ENCODE peak calls at places on chromosome 14, in five cellular contexts. One of them, this sample, is unnamed.

GRCh38 chr14:24310666-24311604 is at the start of gene LTB4R:
- DNase-seq in MM.1S: peak; percentile 61
- DNase-seq in CD8-positive, alpha-beta T cell: peak; percentile 68
- DNase-seq in mammary epithelial cell: peak; percentile 70
- DNase-seq in GM06990: peak; percentile 88
- DNase-seq in this sample: no peak

GRCh38 chr14:60514378-60515243 is 5.7 kb downstream of the SIX6 start:
- DNase-seq in CD8-positive, alpha-beta T cell: no peak
- DNase-seq in MM.1S: no peak
- DNase-seq in mammary epithelial cell: no peak
- DNase-seq in GM06990: no peak
- DNase-seq in this sample: no peak

GRCh38 chr14:49895480-49895879 is 2.6 kb downstream of the ARF6 start:
- DNase-seq in MM.1S: no peak
- DNase-seq in mammary epithelial cell: peak; percentile 39
- DNase-seq in CD8-positive, alpha-beta T cell: no peak
- DNase-seq in GM06990: no peak
- DNase-seq in this sample: no peak

GRCh38 chr14:93231129-93231979 is 24.3 kb downstream of the UBR7 start:
- DNase-seq in CD8-positive, alpha-beta T cell: no peak
- DNase-seq in GM06990: no peak
- DNase-seq in MM.1S: no peak
- DNase-seq in mammary epithelial cell: peak; percentile 58
- DNase-seq in this sample: no peak

GRCh38 chr14:103546651-103547454 is 15.6 kb downstream of the BAG5 start:
- DNase-seq in MM.1S: peak; percentile 40
- DNase-seq in CD8-positive, alpha-beta T cell: peak; percentile 84
- DNase-seq in mammary epithelial cell: peak; percentile 46
- DNase-seq in GM06990: peak; percentile 67
- DNase-seq in this sample: no peak

GRCh38 chr14:58941666-58942065 is 246.8 kb upstream of the DAAM1 start:
- DNase-seq in CD8-positive, alpha-beta T cell: no peak
- DNase-seq in mammary epithelial cell: no peak
- DNase-seq in GM06990: no peak
- DNase-seq in MM.1S: no peak
- DNase-seq in this sample: no peak

GRCh38 chr14:90287791-90288190 is 31.4 kb downstream of the PSMC1 start:
- DNase-seq in CD8-positive, alpha-beta T cell: no peak
- DNase-seq in GM06990: no peak
- DNase-seq in MM.1S: no peak
- DNase-seq in mammary epithelial cell: no peak
- DNase-seq in this sample: no peak

GRCh38 chr14:100891051-100891450 is 12.5 kb downstream of the RTL1 start:
- DNase-seq in GM06990: no peak
- DNase-seq in MM.1S: no peak
- DNase-seq in CD8-positive, alpha-beta T cell: no peak
- DNase-seq in mammary epithelial cell: no peak
- DNase-seq in this sample: no peak

GRCh38 chr14:36655963-36656768 is 5.5 kb upstream of the PAX9 start:
- DNase-seq in CD8-positive, alpha-beta T cell: no peak
- DNase-seq in GM06990: no peak
- DNase-seq in MM.1S: no peak
- DNase-seq in mammary epithelial cell: no peak
- DNase-seq in this sample: no peak

GRCh38 chr14:33184587-33184986 is 245.9 kb downstream of the NPAS3 start:
- DNase-seq in mammary epithelial cell: no peak
- DNase-seq in GM06990: no peak
- DNase-seq in CD8-positive, alpha-beta T cell: no peak
- DNase-seq in MM.1S: no peak
- DNase-seq in this sample: no peak

GRCh38 chr14:99560946-99561683 is 42.9 kb downstream of the CCDC85C start:
- DNase-seq in mammary epithelial cell: no peak
- DNase-seq in MM.1S: no peak
- DNase-seq in GM06990: no peak
- DNase-seq in CD8-positive, alpha-beta T cell: no peak
- DNase-seq in this sample: no peak

GRCh38 chr14:26992403-26993115 is 394.7 kb upstream of the NOVA1 start:
- DNase-seq in CD8-positive, alpha-beta T cell: no peak
- DNase-seq in mammary epithelial cell: no peak
- DNase-seq in GM06990: no peak
- DNase-seq in MM.1S: no peak
- DNase-seq in this sample: no peak

GRCh38 chr14:42110167-42110566 is 503.5 kb downstream of the LRFN5 start:
- DNase-seq in mammary epithelial cell: peak; percentile 14
- DNase-seq in MM.1S: peak; percentile 43
- DNase-seq in CD8-positive, alpha-beta T cell: no peak
- DNase-seq in GM06990: no peak
- DNase-seq in this sample: no peak

GRCh38 chr14:81400202-81400678 is at the start of gene STON2:
- DNase-seq in MM.1S: peak; percentile 44
- DNase-seq in mammary epithelial cell: peak; percentile 98
- DNase-seq in CD8-positive, alpha-beta T cell: no peak
- DNase-seq in GM06990: no peak
- DNase-seq in this sample: peak; percentile 61

GRCh38 chr14:77033622-77034521 is 5.4 kb upstream of the IRF2BPL start:
- DNase-seq in CD8-positive, alpha-beta T cell: peak; percentile 70
- DNase-seq in mammary epithelial cell: peak; percentile 92
- DNase-seq in MM.1S: peak; percentile 88
- DNase-seq in GM06990: peak; percentile 90
- DNase-seq in this sample: no peak

GRCh38 chr14:63524537-63525155 is 18.5 kb downstream of the PPP2R5E start:
- DNase-seq in mammary epithelial cell: no peak
- DNase-seq in GM06990: no peak
- DNase-seq in CD8-positive, alpha-beta T cell: peak; percentile 20
- DNase-seq in MM.1S: no peak
- DNase-seq in this sample: peak; percentile 64

GRCh38 chr14:88013750-88014349 is 8.9 kb downstream of the GPR65 start:
- DNase-seq in MM.1S: peak; percentile 11
- DNase-seq in GM06990: no peak
- DNase-seq in CD8-positive, alpha-beta T cell: peak; percentile 35
- DNase-seq in mammary epithelial cell: peak; percentile 44
- DNase-seq in this sample: peak; percentile 23

GRCh38 chr14:103820908-103821307 is 26.5 kb downstream of the PPP1R13B start:
- DNase-seq in MM.1S: no peak
- DNase-seq in mammary epithelial cell: no peak
- DNase-seq in GM06990: no peak
- DNase-seq in CD8-positive, alpha-beta T cell: no peak
- DNase-seq in this sample: no peak

GRCh38 chr14:59301354-59301753 is 112.9 kb downstream of the DAAM1 start:
- DNase-seq in MM.1S: peak; percentile 73
- DNase-seq in CD8-positive, alpha-beta T cell: no peak
- DNase-seq in GM06990: peak; percentile 15
- DNase-seq in mammary epithelial cell: no peak
- DNase-seq in this sample: no peak

GRCh38 chr14:78897443-78897842 is 727.3 kb downstream of the NRXN3 start:
- DNase-seq in mammary epithelial cell: no peak
- DNase-seq in CD8-positive, alpha-beta T cell: no peak
- DNase-seq in MM.1S: no peak
- DNase-seq in GM06990: no peak
- DNase-seq in this sample: no peak

GRCh38 chr14:63174760-63175191 is 29.5 kb upstream of the RHOJ start:
- DNase-seq in CD8-positive, alpha-beta T cell: no peak
- DNase-seq in MM.1S: no peak
- DNase-seq in GM06990: no peak
- DNase-seq in mammary epithelial cell: peak; percentile 91
- DNase-seq in this sample: peak; percentile 13

GRCh38 chr14:30243805-30244204 is 315.2 kb upstream of the G2E3 start:
- DNase-seq in MM.1S: no peak
- DNase-seq in mammary epithelial cell: peak; percentile 87
- DNase-seq in CD8-positive, alpha-beta T cell: no peak
- DNase-seq in GM06990: no peak
- DNase-seq in this sample: no peak

GRCh38 chr14:93999573-93999972 is 2.5 kb downstream of the CCDC197 start:
- DNase-seq in MM.1S: no peak
- DNase-seq in mammary epithelial cell: no peak
- DNase-seq in GM06990: no peak
- DNase-seq in CD8-positive, alpha-beta T cell: no peak
- DNase-seq in this sample: no peak

GRCh38 chr14:77141592-77142288 is at the start of gene ZDHHC22:
- DNase-seq in GM06990: no peak
- DNase-seq in mammary epithelial cell: no peak
- DNase-seq in MM.1S: no peak
- DNase-seq in CD8-positive, alpha-beta T cell: no peak
- DNase-seq in this sample: no peak

GRCh38 chr14:73820631-73821030 is 31.0 kb upstream of the PTGR2 start:
- DNase-seq in CD8-positive, alpha-beta T cell: no peak
- DNase-seq in mammary epithelial cell: no peak
- DNase-seq in MM.1S: no peak
- DNase-seq in GM06990: no peak
- DNase-seq in this sample: no peak

GRCh38 chr14:74349757-74350156 is 1.5 kb downstream of the VRTN start:
- DNase-seq in CD8-positive, alpha-beta T cell: no peak
- DNase-seq in mammary epithelial cell: no peak
- DNase-seq in MM.1S: no peak
- DNase-seq in GM06990: no peak
- DNase-seq in this sample: no peak

GRCh38 chr14:63752449-63753169 is 24.7 kb upstream of the SGPP1 start:
- DNase-seq in mammary epithelial cell: peak; percentile 53
- DNase-seq in MM.1S: no peak
- DNase-seq in CD8-positive, alpha-beta T cell: no peak
- DNase-seq in GM06990: no peak
- DNase-seq in this sample: no peak

GRCh38 chr14:94598816-94599655 is 13.2 kb upstream of the SERPINA3 start:
- DNase-seq in GM06990: no peak
- DNase-seq in MM.1S: no peak
- DNase-seq in mammary epithelial cell: peak; percentile 99
- DNase-seq in CD8-positive, alpha-beta T cell: no peak
- DNase-seq in this sample: peak; percentile 98

GRCh38 chr14:99663716-99664635 is 19.0 kb downstream of the HHIPL1 start:
- DNase-seq in CD8-positive, alpha-beta T cell: no peak
- DNase-seq in GM06990: no peak
- DNase-seq in MM.1S: no peak
- DNase-seq in mammary epithelial cell: no peak
- DNase-seq in this sample: no peak

GRCh38 chr14:79044894-79045624 is 874.9 kb downstream of the NRXN3 start:
- DNase-seq in mammary epithelial cell: peak; percentile 98
- DNase-seq in MM.1S: no peak
- DNase-seq in CD8-positive, alpha-beta T cell: no peak
- DNase-seq in GM06990: no peak
- DNase-seq in this sample: peak; percentile 88

GRCh38 chr14:103626150-103626850 is 2.7 kb upstream of the KLC1 start:
- DNase-seq in mammary epithelial cell: no peak
- DNase-seq in CD8-positive, alpha-beta T cell: no peak
- DNase-seq in MM.1S: peak; percentile 40
- DNase-seq in GM06990: peak; percentile 36
- DNase-seq in this sample: no peak

GRCh38 chr14:56118611-56119181 is 485 bp downstream of the PELI2 start:
- DNase-seq in CD8-positive, alpha-beta T cell: peak; percentile 31
- DNase-seq in GM06990: no peak
- DNase-seq in MM.1S: no peak
- DNase-seq in mammary epithelial cell: no peak
- DNase-seq in this sample: no peak

GRCh38 chr14:69002069-69002468 is 23.0 kb upstream of the ACTN1 start:
- DNase-seq in CD8-positive, alpha-beta T cell: no peak
- DNase-seq in MM.1S: no peak
- DNase-seq in mammary epithelial cell: peak; percentile 17
- DNase-seq in GM06990: no peak
- DNase-seq in this sample: no peak
- TF ChIP-seq CTCF in CD8-positive, alpha-beta T cell: no peak
- TF ChIP-seq CTCF in MM.1S: no peak
- TF ChIP-seq CTCF in mammary epithelial cell: peak; percentile 38
- TF ChIP-seq CTCF in GM06990: peak; percentile 11
- TF ChIP-seq CTCF in this sample: peak; percentile 49

GRCh38 chr14:53183071-53183470 is 29.9 kb upstream of the DDHD1 start:
- DNase-seq in CD8-positive, alpha-beta T cell: no peak
- DNase-seq in mammary epithelial cell: no peak
- DNase-seq in MM.1S: no peak
- DNase-seq in GM06990: no peak
- DNase-seq in this sample: no peak
- H3K4me3 ChIP-seq in CD8-positive, alpha-beta T cell: no peak overlapping the region
- H3K4me3 ChIP-seq in mammary epithelial cell: no peak overlapping the region
- H3K4me3 ChIP-seq in MM.1S: no peak overlapping the region
- H3K4me3 ChIP-seq in GM06990: no peak overlapping the region
- H3K4me3 ChIP-seq in this sample: no peak overlapping the region

GRCh38 chr14:68291820-68292219 is 472.2 kb downstream of the RAD51B start:
- DNase-seq in MM.1S: no peak
- DNase-seq in CD8-positive, alpha-beta T cell: no peak
- DNase-seq in GM06990: no peak
- DNase-seq in mammary epithelial cell: no peak
- DNase-seq in this sample: no peak

GRCh38 chr14:68292467-68293334 is 473.1 kb downstream of the RAD51B start:
- DNase-seq in MM.1S: peak; percentile 56
- DNase-seq in mammary epithelial cell: no peak
- DNase-seq in CD8-positive, alpha-beta T cell: no peak
- DNase-seq in GM06990: no peak
- DNase-seq in this sample: no peak

GRCh38 chr14:68297011-68297410 is 477.4 kb downstream of the RAD51B start:
- DNase-seq in mammary epithelial cell: no peak
- DNase-seq in MM.1S: no peak
- DNase-seq in CD8-positive, alpha-beta T cell: no peak
- DNase-seq in GM06990: no peak
- DNase-seq in this sample: no peak

GRCh38 chr14:68295316-68295816 is 475.8 kb downstream of the RAD51B start:
- DNase-seq in MM.1S: no peak
- DNase-seq in mammary epithelial cell: no peak
- DNase-seq in GM06990: no peak
- DNase-seq in CD8-positive, alpha-beta T cell: no peak
- DNase-seq in this sample: no peak

DNA sequence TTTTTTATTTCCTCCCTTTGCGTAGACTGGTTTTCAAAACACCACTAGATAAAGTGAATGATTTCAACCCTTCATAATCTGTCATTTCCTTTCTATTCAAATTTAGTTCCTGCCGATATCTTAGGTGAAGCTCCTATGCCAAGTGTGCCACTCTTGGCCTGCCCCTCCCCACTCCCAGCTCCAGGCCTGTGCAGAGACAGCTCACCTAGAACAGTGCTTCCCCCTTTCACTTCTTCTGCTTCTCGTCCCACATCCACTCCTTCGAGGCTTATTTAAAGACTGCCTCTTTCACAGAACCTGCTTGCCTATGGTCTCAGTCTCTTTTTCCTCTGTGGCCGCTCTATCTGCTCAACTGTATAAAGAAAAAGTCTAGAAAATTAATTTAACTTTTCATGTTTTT is 473.8 kb downstream of the RAD51B start:
- DNase-seq in CD8-positive, alpha-beta T cell: no peak
- DNase-seq in MM.1S: no peak
- DNase-seq in GM06990: peak; percentile 43
- DNase-seq in mammary epithelial cell: no peak
- DNase-seq in this sample: no peak
- TF ChIP-seq CTCF in CD8-positive, alpha-beta T cell: no peak
- TF ChIP-seq CTCF in MM.1S: no peak
- TF ChIP-seq CTCF in GM06990: no peak
- TF ChIP-seq CTCF in mammary epithelial cell: no peak
- TF ChIP-seq CTCF in this sample: no peak

DNA sequence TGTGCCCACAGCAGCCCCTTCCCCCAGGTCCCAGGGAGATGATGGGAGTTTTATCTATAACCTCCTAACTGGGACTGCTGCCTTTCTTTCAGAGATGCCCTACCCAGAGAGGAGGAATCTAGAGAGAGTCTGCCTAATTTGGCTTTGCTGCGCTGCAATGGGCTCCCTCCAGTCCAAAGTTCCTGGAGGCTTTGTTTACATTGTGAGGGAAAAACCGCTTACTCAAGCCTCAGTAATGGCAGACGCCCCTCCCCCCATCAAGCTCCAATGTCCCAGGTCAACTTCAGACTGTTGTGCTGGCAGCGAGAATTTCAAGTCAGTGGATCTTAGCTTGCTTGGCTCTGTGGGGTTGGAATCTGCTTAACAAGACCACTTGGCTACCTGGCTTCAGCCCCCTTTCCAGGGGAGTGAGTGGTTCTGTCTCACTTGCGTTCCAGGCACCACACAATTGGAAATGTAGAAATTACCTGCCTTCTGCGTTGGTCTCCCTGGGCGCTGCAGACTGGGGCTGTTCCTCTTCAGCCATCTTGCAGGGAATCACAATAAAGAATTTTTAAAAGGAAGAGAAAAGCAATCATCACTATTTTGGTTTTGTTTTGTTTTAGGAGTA is 262.5 kb downstream of the FOXG1 start:
- DNase-seq in mammary epithelial cell: no peak
- DNase-seq in MM.1S: no peak
- DNase-seq in GM06990: no peak
- DNase-seq in CD8-positive, alpha-beta T cell: no peak
- DNase-seq in this sample: no peak
- H3K4me3 ChIP-seq in mammary epithelial cell: no peak overlapping the region
- H3K4me3 ChIP-seq in MM.1S: no peak overlapping the region
- H3K4me3 ChIP-seq in GM06990: no peak overlapping the region
- H3K4me3 ChIP-seq in CD8-positive, alpha-beta T cell: no peak overlapping the region
- H3K4me3 ChIP-seq in this sample: no peak overlapping the region